ENCODE peak calls at places on chromosomes 16 and 17, in seven cellular contexts. B is mesendoderm, X is H1, J is neuronal stem cell, D is H9, W is IMR-90, N is trophoblast cell. Z is an unnamed sample.

GRCh38 chr17:29615492-29616299 is 7.0 kb downstream of the CORO6 start:
- DNase-seq in N (peak; percentile 95), J (peak; percentile 83), B (peak; percentile 89), D (peak; percentile 94), X (no peak), W (peak; percentile 55), Z (peak; percentile 85)

GRCh38 chr17:3514873-3515272 is 39.1 kb downstream of the ASPA start:
- DNase-seq in X (no peak), N (no peak), D (no peak), W (no peak), J (no peak), B (no peak), Z (no peak)

GRCh38 chr16:8931864-8932263 is 31.8 kb downstream of the USP7 start:
- DNase-seq in N (peak; percentile 38), J (peak; percentile 57), D (peak; percentile 56), X (no peak), B (peak; percentile 78), W (peak; percentile 68), Z (peak; percentile 67)

GRCh38 chr17:80264048-80264792 is 3.6 kb downstream of the RNF213 start:
- DNase-seq in N (no peak), W (no peak), B (no peak), D (no peak), X (no peak), J (no peak), Z (no peak)

GRCh38 chr16:59088401-59088800 is 354.3 kb upstream of the GOT2 start:
- DNase-seq in J (no peak), N (no peak), X (no peak), W (no peak), D (no peak), B (no peak), Z (no peak)

GRCh38 chr16:67872631-67873434 is at the start of gene EDC4:
- DNase-seq in D (peak; percentile 69), W (peak; percentile 78), X (no peak), N (peak; percentile 89), B (peak; percentile 77), J (peak; percentile 59), Z (peak; percentile 87)

GRCh38 chr17:16120937-16121336 is 94.4 kb downstream of the NCOR1 start:
- DNase-seq in D (no peak), B (no peak), W (no peak), X (no peak), N (no peak), J (no peak), Z (no peak)

GRCh38 chr16:82980810-82981209 is 354.0 kb downstream of the CDH13 start:
- DNase-seq in W (no peak), N (no peak), D (no peak), J (no peak), B (no peak), X (no peak), Z (no peak)

GRCh38 chr17:4722678-4723240 is 8.5 kb upstream of the MED11 start:
- DNase-seq in B (no peak), N (no peak), D (no peak), J (no peak), X (no peak), W (no peak), Z (no peak)

GRCh38 chr16:88769617-88770458 is 15.2 kb downstream of the PIEZO1 start:
- DNase-seq in J (peak; percentile 67), N (peak; percentile 71), D (peak; percentile 93), B (peak; percentile 93), X (peak; percentile 60), W (no peak), Z (peak; percentile 59)

GRCh38 chr16:49857423-49858181 is 1.7 kb upstream of the ZNF423 start:
- DNase-seq in X (peak; percentile 65), J (peak; percentile 66), B (peak; percentile 93), D (peak; percentile 88), W (peak; percentile 11), N (peak; percentile 75), Z (peak; percentile 58)

GRCh38 chr17:80352216-80352895 is 62.6 kb upstream of the ENDOV start:
- DNase-seq in W (no peak), D (no peak), N (no peak), B (no peak), X (no peak), J (no peak), Z (no peak)

GRCh38 chr16:49987381-49987780 is 37.6 kb upstream of the CNEP1R1 start:
- DNase-seq in J (no peak), X (no peak), B (no peak), D (no peak), W (no peak), N (peak; percentile 22), Z (no peak)

GRCh38 chr17:28399808-28400207 is 6.2 kb downstream of the SLC46A1 start:
- DNase-seq in D (no peak), B (no peak), X (no peak), N (no peak), W (no peak), J (no peak), Z (no peak)

GRCh38 chr16:84218176-84218776 is 21.5 kb downstream of the KCNG4 start:
- DNase-seq in B (no peak), D (no peak), W (no peak), J (no peak), N (no peak), X (no peak), Z (no peak)

GRCh38 chr16:63943568-63943967 is 1178.3 kb downstream of the CDH11 start:
- DNase-seq in W (no peak), X (no peak), N (no peak), D (no peak), B (no peak), J (no peak), Z (no peak)

GRCh38 chr17:5693821-5694220 is 109.5 kb upstream of the NLRP1 start:
- DNase-seq in B (no peak), J (no peak), X (no peak), N (no peak), D (no peak), W (no peak), Z (no peak)

GRCh38 chr17:27522028-27522639 is 65.9 kb downstream of the KSR1 start:
- DNase-seq in N (no peak), B (no peak), X (no peak), J (no peak), D (no peak), W (no peak), Z (peak; percentile 70)

GRCh38 chr17:49696233-49696761 is 11.5 kb downstream of the SLC35B1 start:
- DNase-seq in B (no peak), W (peak; percentile 17), D (no peak), N (peak; percentile 6), X (no peak), J (no peak), Z (no peak)

GRCh38 chr17:45631941-45632340 is 141.4 kb upstream of the PLEKHM1 start:
- DNase-seq in B (no peak), X (no peak), D (no peak), N (no peak), J (no peak), W (no peak), Z (no peak)
- H2BK5ac ChIP-seq in B (no peak overlapping the region), X (no peak overlapping the region), D (no peak overlapping the region), N (no peak overlapping the region), J (no peak overlapping the region), W (no peak overlapping the region), Z (no peak overlapping the region)

GRCh38 chr16:3214904-3215600 is 19.9 kb downstream of the ZNF200 start:
- DNase-seq in J (no peak), D (no peak), N (no peak), B (no peak), X (no peak), W (no peak), Z (no peak)

GRCh38 chr16:3212006-3212405 is 23.0 kb downstream of the ZNF200 start:
- DNase-seq in D (no peak), J (no peak), B (no peak), X (no peak), W (no peak), N (peak; percentile 64), Z (no peak)

GRCh38 chr16:3212567-3212966 is 22.4 kb downstream of the ZNF200 start:
- DNase-seq in X (no peak), J (no peak), D (no peak), W (no peak), N (no peak), B (no peak), Z (no peak)

GRCh38 chr16:3215601-3216262 is 19.2 kb downstream of the ZNF200 start:
- DNase-seq in N (no peak), X (no peak), J (no peak), W (no peak), D (no peak), B (no peak), Z (no peak)

GRCh38 chr16:3216263-3216640 is 18.7 kb downstream of the ZNF200 start:
- DNase-seq in D (no peak), W (no peak), B (no peak), J (no peak), X (no peak), N (no peak), Z (no peak)
- H3K4me1 ChIP-seq in D (no peaks in the 10 kb centered on the region), W (no peaks in the 10 kb centered on the region), B (no peaks in the 10 kb centered on the region), J (no peaks in the 10 kb centered on the region), X (no peaks in the 10 kb centered on the region), N (no peaks in the 10 kb centered on the region), Z (no peaks in the 10 kb centered on the region)

GRCh38 chr17:77873518-77874302 is 84.8 kb upstream of the TNRC6C start:
- DNase-seq in D (no peak), W (no peak), J (no peak), B (no peak), N (no peak), X (no peak), Z (no peak)
- H2BK5ac ChIP-seq in D (no peak overlapping the region), W (no peak overlapping the region), J (no peak overlapping the region), B (no peak overlapping the region), N (no peak overlapping the region), X (no peak overlapping the region), Z (no peak overlapping the region)

GRCh38 chr17:42118126-42118510 is 3.0 kb downstream of the KAT2A start:
- DNase-seq in X (no peak), D (no peak), N (no peak), J (no peak), W (no peak), B (no peak), Z (no peak)

GRCh38 chr17:42119301-42119700 is 1.9 kb downstream of the KAT2A start:
- DNase-seq in B (no peak), X (no peak), J (no peak), D (no peak), W (no peak), N (no peak), Z (no peak)

GRCh38 chr17:42116705-42117396 is 4.3 kb downstream of the KAT2A start:
- DNase-seq in X (peak; percentile 56), N (peak; percentile 94), B (peak; percentile 87), D (peak; percentile 90), W (peak; percentile 79), J (peak; percentile 67), Z (peak; percentile 83)

GRCh38 chr17:42118545-42118944 is 2.6 kb downstream of the KAT2A start:
- DNase-seq in D (peak; percentile 64), J (no peak), X (no peak), W (peak; percentile 25), N (peak; percentile 47), B (peak; percentile 57), Z (peak; percentile 37)

DNA sequence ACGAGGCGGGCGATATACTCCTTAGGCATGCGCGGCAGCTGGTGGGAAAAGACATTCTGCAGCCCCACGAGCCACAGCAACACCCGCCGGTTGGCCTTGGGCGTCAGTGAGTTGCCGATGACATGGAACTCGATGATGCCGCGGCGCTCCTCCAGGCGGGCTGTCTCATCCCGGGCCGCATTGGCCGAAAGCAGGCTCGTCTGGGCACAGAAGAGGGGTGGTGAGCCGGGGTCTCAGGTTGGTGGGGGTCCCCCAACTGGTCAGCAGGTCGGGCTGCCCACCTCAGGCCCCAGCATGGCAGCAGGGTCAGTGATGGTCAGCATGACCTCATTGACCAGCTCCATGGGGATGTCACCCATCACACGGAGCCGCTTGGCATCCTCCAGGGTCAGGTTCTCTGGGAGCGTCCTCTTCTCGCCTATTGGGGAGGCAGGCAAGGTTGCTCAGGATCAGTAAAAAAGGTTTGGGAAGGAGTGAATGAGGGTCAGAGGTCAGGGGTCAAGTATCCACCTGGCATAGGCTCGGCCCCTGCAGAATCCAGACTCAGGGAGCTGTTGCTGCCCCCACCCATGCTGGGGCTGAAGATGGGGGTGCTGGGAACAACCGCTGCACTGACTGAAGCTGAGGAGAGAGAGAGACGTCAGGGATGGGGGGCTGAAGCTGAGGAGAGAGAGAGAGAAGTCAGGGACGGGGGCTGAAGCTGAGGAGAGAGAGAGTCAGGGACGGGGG is 3.6 kb downstream of the KAT2A start:
- DNase-seq in X (no peak), J (no peak), D (no peak), W (no peak), B (no peak), N (no peak), Z (no peak)
- H3K4me1 ChIP-seq in X (no peaks in the 10 kb centered on the region), J (peaks cover 6% of the 10 kb centered on the region), D (no peaks in the 10 kb centered on the region), W (peaks cover 9% of the 10 kb centered on the region), B (peaks cover 2% of the 10 kb centered on the region), N (peaks cover 11% of the 10 kb centered on the region), Z (peaks cover 11% of the 10 kb centered on the region)